ENCODE peak calls at places on chromosomes 5 and 9, in four cellular contexts. D is neural progenitor cell; C is PC-3; I is CD4-positive, alpha-beta T cell. N is an unnamed sample.

GRCh38 chr5:171736976-171737848 is 48.4 kb upstream of the SMIM23 start:
- DNase-seq in I (no peak), C (no peak), D (no peak), N (no peak)

GRCh38 chr5:150229571-150229970 is 39.7 kb downstream of the SLC6A7 start:
- DNase-seq in I (no peak), D (no peak), C (no peak), N (no peak)

GRCh38 chr5:19987594-19988345 is at the start of gene CDH18:
- DNase-seq in D (peak; percentile 88), C (peak; percentile 44), I (no peak), N (no peak)

GRCh38 chr5:8729437-8729836 is 816.4 kb downstream of the SEMA5A start:
- DNase-seq in C (peak; percentile 84), D (no peak), I (no peak), N (no peak)

GRCh38 chr5:108765647-108766046 is 17.9 kb downstream of the FER start:
- DNase-seq in I (no peak), C (peak; percentile 10), D (no peak), N (no peak)

GRCh38 chr9:108033976-108034964 is 544.7 kb upstream of the KLF4 start:
- DNase-seq in C (no peak), I (no peak), D (no peak), N (no peak)

GRCh38 chr5:168710706-168711105 is 131.5 kb upstream of the PANK3 start:
- DNase-seq in I (no peak), D (no peak), C (no peak), N (no peak)

GRCh38 chr5:139696894-139697658 is 48.9 kb downstream of the CXXC5 start:
- DNase-seq in D (peak; percentile 76), I (no peak), C (peak; percentile 35), N (peak; percentile 62)

GRCh38 chr5:120108586-120109254 is 355.4 kb upstream of the PRR16 start:
- DNase-seq in C (no peak), D (no peak), I (no peak), N (no peak)

GRCh38 chr9:76574171-76574767 is 115.3 kb downstream of the GCNT1 start:
- DNase-seq in C (no peak), I (no peak), D (no peak), N (no peak)

GRCh38 chr9:85414399-85414798 is 327.4 kb downstream of the AGTPBP1 start:
- DNase-seq in D (no peak), C (no peak), I (no peak), N (no peak)

GRCh38 chr9:90124961-90125360 is 517.7 kb downstream of the DIRAS2 start:
- DNase-seq in C (no peak), D (no peak), I (no peak), N (no peak)

GRCh38 chr5:121660142-121660541 is 191.5 kb upstream of the FTMT start:
- DNase-seq in I (no peak), C (no peak), D (no peak), N (no peak)

DNA sequence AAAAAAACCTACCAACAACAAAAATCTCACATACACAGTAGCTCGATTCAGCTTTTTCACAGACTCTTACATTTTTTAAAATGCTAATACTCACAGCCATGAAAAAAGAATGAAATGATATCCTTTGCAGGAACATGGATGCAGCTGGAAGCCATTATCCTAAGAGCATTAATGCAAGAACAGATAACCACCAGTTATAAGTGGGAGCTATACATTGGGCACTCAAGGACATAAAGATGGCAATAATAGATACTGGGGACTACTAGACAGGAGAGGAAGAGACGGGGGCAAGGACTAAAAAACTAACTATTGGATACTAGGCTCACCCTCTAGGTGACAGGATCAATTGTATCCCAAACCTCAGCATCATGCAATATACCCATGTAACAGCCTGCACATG is 90.3 kb upstream of the CCNH start:
- DNase-seq in D (no peak), C (no peak), I (no peak), N (no peak)
- H3K9me3 ChIP-seq in D (no peaks in the 10 kb centered on the region), C (no peaks in the 10 kb centered on the region), I (no peaks in the 10 kb centered on the region), N (no peaks in the 10 kb centered on the region)

GRCh38 chr5:4099401-4099800 is 503.8 kb downstream of the IRX1 start:
- DNase-seq in C (no peak), D (no peak), I (no peak), N (no peak)
- H3K9me3 ChIP-seq in C (peaks cover 6% of the 10 kb centered on the region), D (no peaks in the 10 kb centered on the region), I (no peaks in the 10 kb centered on the region), N (no peaks in the 10 kb centered on the region)

DNA sequence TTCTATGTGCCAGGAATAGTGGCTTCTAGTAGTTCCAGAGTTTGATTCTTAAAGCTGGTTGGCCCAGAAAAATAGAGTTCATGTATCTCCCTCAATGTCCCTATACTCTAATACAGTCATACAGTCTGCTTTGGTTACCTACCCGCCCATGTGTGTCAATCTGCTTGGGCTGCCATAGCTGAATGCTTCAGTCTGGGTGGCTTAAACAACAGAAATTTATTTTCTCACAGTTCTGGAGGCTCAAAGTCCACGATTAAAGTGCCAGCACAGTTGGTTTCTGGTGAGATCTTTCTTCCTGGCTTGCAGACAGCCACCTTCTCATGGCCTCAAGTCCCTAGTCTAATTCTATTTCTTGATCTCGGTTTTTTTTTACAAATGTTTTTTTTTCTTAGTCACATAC is 1739.0 kb downstream of the MAT2B start:
- DNase-seq in C (no peak), I (no peak), D (no peak), N (no peak)
- H3K9me3 ChIP-seq in C (no peaks in the 10 kb centered on the region), I (no peaks in the 10 kb centered on the region), D (no peaks in the 10 kb centered on the region), N (no peaks in the 10 kb centered on the region)

DNA sequence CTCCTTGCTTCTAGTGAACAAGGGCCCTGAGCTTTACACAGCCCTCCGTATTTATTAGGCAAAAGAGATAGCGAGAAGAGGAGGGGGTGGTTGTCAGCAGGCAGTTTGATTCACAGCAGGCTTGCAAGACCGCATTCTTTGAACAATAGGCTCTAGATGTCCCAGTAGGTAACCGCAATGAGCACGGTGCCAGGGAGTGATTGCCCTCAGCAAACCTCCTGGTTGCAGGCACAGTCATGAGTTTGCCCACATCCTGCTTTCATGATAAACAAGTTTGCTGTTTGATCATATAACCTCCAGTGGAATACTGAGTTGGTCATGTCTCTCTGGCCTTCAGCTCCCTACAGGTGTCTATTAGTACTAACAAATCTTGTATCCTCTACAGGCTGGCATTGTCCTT is 66.1 kb downstream of the CACNA1B start:
- DNase-seq in C (no peak), D (no peak), I (no peak), N (no peak)
- H3K9me3 ChIP-seq in C (peaks cover 12% of the 10 kb centered on the region), D (peaks cover 30% of the 10 kb centered on the region), I (peaks cover 24% of the 10 kb centered on the region), N (peaks cover 6% of the 10 kb centered on the region)

GRCh38 chr5:73381587-73382411 is 66.8 kb downstream of the FOXD1 start:
- DNase-seq in I (no peak), D (no peak), C (no peak), N (no peak)

GRCh38 chr5:73378765-73379164 is 69.8 kb downstream of the FOXD1 start:
- DNase-seq in I (no peak), D (no peak), C (no peak), N (no peak)

GRCh38 chr5:73379435-73379834 is 69.1 kb downstream of the FOXD1 start:
- DNase-seq in D (no peak), C (no peak), I (no peak), N (no peak)

GRCh38 chr5:73380710-73381586 is 67.6 kb downstream of the FOXD1 start:
- DNase-seq in C (no peak), I (no peak), D (no peak), N (no peak)

GRCh38 chr5:73380052-73380451 is 68.5 kb downstream of the FOXD1 start:
- DNase-seq in C (no peak), D (no peak), I (no peak), N (no peak)
- H3K9me3 ChIP-seq in C (peaks cover 5% of the 10 kb centered on the region), D (peaks cover 11% of the 10 kb centered on the region), I (peaks cover 13% of the 10 kb centered on the region), N (peaks cover 10% of the 10 kb centered on the region)